ENCODE peak calls at places on chromosomes 4 and X, in eight cellular contexts. T is mammary epithelial cell, G is endothelial cell of umbilical vein, Z is HepG2, O is astrocyte, S is IMR-90, W is neural progenitor cell, A is SK-N-MC. Y is an unnamed sample.

GRCh38 chr4:133483600-133484246 is 334.6 kb downstream of the PCDH10 start:
- DNase-seq in W (peak), A (peak), O (peak), S (peak), T (peak), Z (peak), G (peak), Y (no peak)

GRCh38 chr4:65063601-65064000 is 606.7 kb downstream of the EPHA5 start:
- DNase-seq in S (no peak), T (no peak), G (no peak), Z (no peak), W (no peak), O (no peak), A (no peak), Y (no peak)

GRCh38 chrX:105837227-105837626 is 14.9 kb downstream of the NRK start:
- DNase-seq in A (peak), O (peak), Z (no peak), G (peak), S (peak), W (peak), T (peak), Y (no peak)

GRCh38 chr4:966266-967112 is 6.9 kb downstream of the DGKQ start:
- DNase-seq in T (no peak), A (no peak), S (no peak), O (no peak), Z (no peak), G (no peak), W (no peak), Y (no peak)

GRCh38 chr4:140774510-140774909 is 18.3 kb upstream of the TBC1D9 start:
- DNase-seq in Z (no peak), S (no peak), T (no peak), A (no peak), W (no peak), G (no peak), O (no peak), Y (no peak)

GRCh38 chr4:165972747-165973146 is 99.7 kb downstream of the TLL1 start:
- DNase-seq in W (no peak), S (no peak), A (no peak), Z (no peak), G (no peak), O (peak), T (peak), Y (no peak)

GRCh38 chr4:108540536-108540935 is 79.8 kb upstream of the RPL34 start:
- DNase-seq in G (no peak), A (no peak), T (no peak), O (no peak), Z (no peak), S (no peak), W (no peak), Y (no peak)

GRCh38 chr4:176538217-176538925 is 218.6 kb downstream of the SPCS3 start:
- DNase-seq in O (peak), Z (no peak), T (peak), S (peak), A (no peak), W (no peak), G (peak), Y (no peak)

GRCh38 chrX:22527302-22527701 is 254.6 kb downstream of the CBLL2 start:
- DNase-seq in G (no peak), O (no peak), S (no peak), Z (no peak), W (no peak), T (no peak), A (no peak), Y (no peak)

GRCh38 chr4:4689694-4690440 is 148.0 kb upstream of the STX18 start:
- DNase-seq in A (no peak), G (no peak), O (no peak), S (no peak), Z (no peak), W (no peak), T (no peak), Y (no peak)

GRCh38 chrX:124098089-124098488 is 136.6 kb downstream of the STAG2 start:
- DNase-seq in S (peak), W (peak), T (peak), A (peak), O (peak), Z (peak), G (peak), Y (no peak)

GRCh38 chr4:2288051-2288541 is 26.2 kb upstream of the MXD4 start:
- DNase-seq in O (no peak), W (no peak), S (no peak), Z (no peak), T (no peak), A (no peak), G (no peak), Y (no peak)

GRCh38 chr4:81627617-81628016 is 155.9 kb upstream of the RASGEF1B start:
- DNase-seq in T (no peak), G (no peak), S (no peak), Z (peak), W (no peak), A (no peak), O (peak), Y (no peak)

GRCh38 chr4:66017671-66018070 is 347.4 kb upstream of the EPHA5 start:
- DNase-seq in W (no peak), G (no peak), S (no peak), A (no peak), Z (no peak), T (no peak), O (peak), Y (no peak)

GRCh38 chr4:142983111-142983510 is 137.0 kb upstream of the INPP4B start:
- DNase-seq in Z (no peak), A (no peak), T (no peak), W (no peak), S (no peak), O (no peak), G (no peak), Y (no peak)

GRCh38 chr4:105350859-105351494 is 122.9 kb downstream of the PPA2 start:
- DNase-seq in W (no peak), T (no peak), G (peak), O (peak), Z (no peak), A (no peak), S (peak), Y (no peak)

GRCh38 chr4:87353592-87353991 is 30.9 kb upstream of the HSD17B13 start:
- DNase-seq in Z (peak), O (no peak), T (peak), W (peak), G (peak), A (peak), S (peak), Y (peak)

GRCh38 chrX:153327561-153327960 is 6.0 kb upstream of the PNMA6F start:
- DNase-seq in G (no peak), S (no peak), W (no peak), Z (no peak), O (no peak), A (no peak), T (no peak), Y (no peak)

GRCh38 chrX:103919336-103919682 is 43.1 kb upstream of the TMSB15B start:
- DNase-seq in G (no peak), S (peak), A (no peak), Z (no peak), W (no peak), T (no peak), O (peak), Y (peak)

DNA sequence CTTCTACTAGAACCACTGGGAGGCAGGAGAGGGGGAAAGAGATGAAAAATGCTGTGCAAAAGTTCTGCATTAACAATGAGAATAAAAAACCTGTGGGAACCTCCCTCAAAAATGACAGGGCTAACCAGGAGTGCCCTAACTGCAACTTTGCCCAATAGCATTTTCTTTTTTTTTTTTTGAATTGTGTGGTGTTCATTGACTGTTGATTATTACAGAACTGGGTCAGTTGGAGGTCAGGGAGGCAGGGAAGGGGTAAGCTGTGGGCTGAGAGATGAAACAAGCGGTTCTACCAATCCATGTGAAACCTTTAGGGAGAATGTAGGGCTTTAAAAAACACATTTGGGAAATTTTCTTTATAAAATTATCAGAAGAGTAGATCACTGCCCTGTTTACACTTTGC is 157.7 kb downstream of the SPRY1 start:
- DNase-seq in A (no peak), G (no peak), O (no peak), T (no peak), S (no peak), Z (no peak), W (no peak), Y (no peak)
- H3K9ac ChIP-seq in A (no peak), G (no peak), O (no peak), T (no peak), S (no peak), Z (peak), W (no peak), Y (no peak)

DNA sequence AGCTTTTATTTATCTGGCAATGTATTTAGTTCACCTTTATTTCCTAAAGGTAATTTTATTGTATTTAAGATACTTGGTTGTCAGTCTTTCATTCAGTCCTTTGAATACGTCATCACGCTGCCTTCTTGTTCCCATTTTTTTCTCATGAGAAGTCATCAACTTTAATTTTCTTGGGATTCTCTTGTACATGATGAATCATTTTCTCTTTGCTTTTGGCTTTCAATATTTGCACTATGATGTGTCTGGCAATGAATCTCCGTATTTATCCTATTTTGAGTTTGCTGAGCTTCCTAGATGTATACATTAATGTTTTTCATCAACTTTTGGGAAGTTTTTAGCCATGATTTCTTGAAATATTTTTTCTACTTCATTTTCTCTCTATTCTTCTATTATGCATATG is 28.4 kb downstream of the CLDN2 start:
- DNase-seq in W (no peak), O (no peak), T (no peak), S (no peak), G (no peak), A (no peak), Z (no peak), Y (no peak)
- H3K9ac ChIP-seq in W (no peak), O (no peak), T (no peak), S (no peak), G (no peak), A (no peak), Z (no peak), Y (no peak)

DNA sequence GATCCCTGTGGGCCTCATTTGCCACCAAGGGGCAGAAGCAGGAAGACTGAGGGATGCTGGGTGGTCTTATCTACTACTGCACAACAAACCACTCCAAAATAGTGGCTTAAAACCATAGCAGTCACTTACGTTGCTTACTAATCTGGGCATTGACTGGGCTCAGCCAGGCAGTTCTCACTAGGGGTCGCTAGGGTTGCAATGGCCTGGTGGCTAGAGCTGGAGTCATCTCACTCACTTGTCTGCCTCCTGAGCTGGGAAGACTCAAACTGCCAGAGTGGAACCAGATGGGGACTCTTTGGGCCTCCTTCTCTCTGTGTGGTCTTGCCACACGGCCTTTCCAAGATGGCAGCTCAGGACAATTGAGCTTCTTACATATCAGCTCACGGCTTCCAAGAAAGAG is 216.3 kb upstream of the BCOR start:
- DNase-seq in O (no peak), S (no peak), G (no peak), T (no peak), Z (no peak), A (no peak), W (peak), Y (no peak)
- H3K9ac ChIP-seq in O (no peak), S (no peak), G (no peak), T (no peak), Z (no peak), A (no peak), W (no peak), Y (no peak)

DNA sequence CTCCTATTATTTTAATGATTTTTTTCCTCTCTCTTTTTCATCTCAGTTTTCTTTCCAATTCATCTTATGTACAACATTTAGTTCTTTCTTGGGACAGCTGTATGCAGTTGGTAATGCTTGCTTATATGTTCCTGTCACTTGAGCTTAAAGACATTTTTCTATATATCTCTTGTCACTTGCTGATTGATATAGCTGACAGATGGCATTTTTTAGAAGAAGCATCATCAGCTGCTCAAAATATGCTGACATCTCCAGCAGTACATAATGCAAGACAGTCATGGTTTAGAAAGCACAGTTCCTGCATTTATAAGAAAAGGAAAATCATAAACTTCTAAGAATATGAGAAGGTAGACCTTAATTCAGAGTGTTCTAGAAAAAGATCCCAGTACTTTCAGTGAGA is 56.5 kb downstream of the DCAF8L1 start:
- DNase-seq in A (no peak), T (no peak), G (no peak), S (no peak), Z (no peak), W (no peak), O (no peak), Y (no peak)
- H3K9ac ChIP-seq in A (no peak), T (no peak), G (no peak), S (no peak), Z (no peak), W (no peak), O (no peak), Y (no peak)

GRCh38 chrX:107823456-107823855 is 2.2 kb upstream of the MID2 start:
- DNase-seq in O (peak), A (no peak), W (no peak), T (peak), G (peak), Z (no peak), S (peak), Y (no peak)

GRCh38 chrX:107827137-107827831 is 1.6 kb downstream of the MID2 start:
- DNase-seq in A (no peak), Z (no peak), T (peak), S (no peak), W (no peak), O (no peak), G (peak), Y (no peak)

GRCh38 chrX:107827852-107828251 is 2.2 kb downstream of the MID2 start:
- DNase-seq in G (no peak), A (no peak), W (no peak), T (peak), S (no peak), O (no peak), Z (no peak), Y (no peak)

GRCh38 chrX:107825698-107826285 is at the start of gene MID2:
- DNase-seq in Z (no peak), G (peak), A (no peak), W (peak), T (peak), S (no peak), O (peak), Y (no peak)

GRCh38 chrX:107826286-107827136 is 845 bp downstream of the MID2 start:
- DNase-seq in T (peak), S (peak), Z (no peak), A (no peak), G (peak), W (peak), O (peak), Y (no peak)
- H3K9ac ChIP-seq in T (peak), S (no peak), Z (no peak), A (no peak), G (peak), W (no peak), O (peak), Y (peak)

GRCh38 chr4:113468165-113469022 is 293.1 kb downstream of the CAMK2D start:
- DNase-seq in S (peak), O (peak), G (peak), Z (peak), W (peak), T (peak), A (no peak), Y (peak)
- H3K9ac ChIP-seq in S (no peak), O (peak), G (peak), Z (no peak), W (no peak), T (peak), A (no peak), Y (no peak)

Y was measured in NT2/D1.